ENCODE peak calls at places on chromosomes 13 and 19, in seven cellular contexts. D is IMR-90, N is H1, R is neuronal stem cell, A is mesenchymal stem cell, W is trophoblast cell, U is H9. L is an unnamed sample.
A peak's percentile ranks its signal among the peaks of the same experiment; 100 is the strongest.

GRCh38 chr13:27961227-27962085 is 7.7 kb downstream of the CDX2 start:
- DNase-seq in D (no peak), N (no peak), A (no peak), R (no peak), U (peak; percentile 71), W (no peak), L (peak; percentile 40)

GRCh38 chr19:39408392-39409206 is 2.0 kb downstream of the ZFP36 start:
- DNase-seq in R (no peak), U (no peak), A (peak; percentile 77), N (peak; percentile 49), D (peak; percentile 52), W (peak; percentile 48), L (no peak)

GRCh38 chr13:73168993-73169401 is 110.2 kb downstream of the KLF5 start:
- DNase-seq in W (peak; percentile 55), A (no peak), R (no peak), N (no peak), D (peak; percentile 53), U (no peak), L (no peak)

GRCh38 chr13:27341616-27342015 is 71.0 kb downstream of the RASL11A start:
- DNase-seq in W (no peak), A (peak; percentile 67), R (no peak), N (no peak), U (no peak), D (no peak), L (no peak)

GRCh38 chr13:82002693-82003092 is 1661.8 kb upstream of the SPRY2 start:
- DNase-seq in U (no peak), A (no peak), R (no peak), W (no peak), N (no peak), D (no peak), L (no peak)

GRCh38 chr13:42650470-42650869 is 76.5 kb downstream of the TNFSF11 start:
- DNase-seq in W (no peak), N (no peak), A (no peak), D (no peak), R (no peak), U (no peak), L (no peak)

GRCh38 chr19:39262496-39262895 is 5.7 kb upstream of the IFNL2 start:
- DNase-seq in A (no peak), U (no peak), W (peak; percentile 56), D (no peak), N (no peak), R (no peak), L (no peak)

GRCh38 chr19:56900573-56901097 is 60.1 kb upstream of the PEG3 start:
- DNase-seq in W (no peak), A (no peak), U (no peak), N (no peak), R (no peak), D (no peak), L (no peak)

GRCh38 chr13:98327326-98328314 is 150.6 kb upstream of the RNF113B start:
- DNase-seq in W (peak; percentile 10), A (peak; percentile 91), D (peak; percentile 78), N (no peak), R (peak; percentile 85), U (peak; percentile 61), L (peak; percentile 76)

GRCh38 chr13:30346159-30346788 is 38.9 kb upstream of the KATNAL1 start:
- DNase-seq in W (no peak), R (no peak), D (no peak), N (no peak), U (no peak), A (no peak), L (no peak)

GRCh38 chr13:111897178-111897845 is 169.6 kb upstream of the SOX1 start:
- DNase-seq in W (no peak), N (peak; percentile 37), R (no peak), U (peak; percentile 20), D (no peak), A (no peak), L (no peak)

GRCh38 chr19:37980419-37980975 is 73.5 kb downstream of the SIPA1L3 start:
- DNase-seq in A (no peak), U (no peak), R (no peak), N (no peak), D (no peak), W (no peak), L (no peak)

GRCh38 chr19:11096210-11096841 is 7.1 kb downstream of the LDLR start:
- DNase-seq in U (no peak), W (peak; percentile 52), N (no peak), R (no peak), D (peak; percentile 47), A (no peak), L (no peak)

GRCh38 chr19:38650911-38651584 is 3.6 kb downstream of the ACTN4 start:
- DNase-seq in R (no peak), W (peak; percentile 61), D (peak; percentile 60), N (no peak), A (peak; percentile 61), U (no peak), L (no peak)

GRCh38 chr13:40777166-40777956 is 6.4 kb upstream of the MRPS31 start:
- DNase-seq in D (peak; percentile 37), U (peak; percentile 51), N (no peak), R (peak; percentile 40), A (peak; percentile 70), W (peak; percentile 75), L (peak; percentile 74)

GRCh38 chr19:703651-704446 is 4.9 kb upstream of the PALM start:
- DNase-seq in D (peak; percentile 18), R (peak; percentile 69), N (peak; percentile 100), W (peak; percentile 55), U (peak; percentile 97), A (peak; percentile 55), L (peak; percentile 87)

GRCh38 chr13:72390909-72391308 is 336.5 kb downstream of the MZT1 start:
- DNase-seq in W (no peak), U (no peak), A (no peak), D (no peak), N (no peak), R (no peak), L (no peak)

GRCh38 chr13:110302986-110303385 is 4.0 kb downstream of the COL4A1 start:
- DNase-seq in D (no peak), A (no peak), R (no peak), N (no peak), W (no peak), U (no peak), L (no peak)

GRCh38 chr13:100363351-100363750 is 225.2 kb downstream of the GGACT start:
- DNase-seq in N (no peak), U (no peak), R (no peak), D (peak; percentile 70), A (peak; percentile 26), W (no peak), L (no peak)

GRCh38 chr19:49057636-49058234 is at the start of gene CGB7:
- DNase-seq in R (peak; percentile 64), W (peak; percentile 62), A (peak; percentile 66), N (peak; percentile 92), D (peak; percentile 35), U (peak; percentile 83), L (peak; percentile 69)

GRCh38 chr13:39767791-39768564 is 112.5 kb downstream of the COG6 start:
- DNase-seq in N (no peak), A (no peak), D (no peak), U (no peak), W (no peak), R (no peak), L (peak; percentile 33)

GRCh38 chr13:72694314-72694713 is 33.1 kb downstream of the MZT1 start:
- DNase-seq in A (no peak), W (peak; percentile 3), U (no peak), R (no peak), D (no peak), N (no peak), L (peak; percentile 21)

GRCh38 chr19:13022111-13022858 is 27.0 kb downstream of the NFIX start:
- DNase-seq in W (no peak), A (peak; percentile 36), R (no peak), D (peak; percentile 76), U (no peak), N (no peak), L (no peak)

GRCh38 chr13:46085737-46086136 is 19.1 kb downstream of the CPB2 start:
- DNase-seq in W (no peak), R (no peak), N (no peak), D (no peak), A (no peak), U (no peak), L (no peak)
- H2AK5ac ChIP-seq in W (no peak overlapping the region), R (no peak overlapping the region), N (no peak overlapping the region), D (no peak overlapping the region), A (no peak overlapping the region), U (no peak overlapping the region), L (no peak overlapping the region)

GRCh38 chr19:3873151-3873550 is 4.3 kb upstream of the ZFR2 start:
- DNase-seq in R (no peak), W (no peak), D (no peak), N (no peak), U (no peak), A (no peak), L (no peak)

GRCh38 chr19:3863648-3864047 is 5.2 kb downstream of the ZFR2 start:
- DNase-seq in W (no peak), N (no peak), R (no peak), A (no peak), D (no peak), U (no peak), L (no peak)

GRCh38 chr19:3867971-3868769 is 668 bp downstream of the ZFR2 start:
- DNase-seq in R (no peak), W (no peak), U (peak; percentile 67), N (peak; percentile 59), D (no peak), A (no peak), L (peak; percentile 20)

GRCh38 chr19:3866798-3867638 is 1.8 kb downstream of the ZFR2 start:
- DNase-seq in N (no peak), R (no peak), W (no peak), U (no peak), D (no peak), A (no peak), L (no peak)

GRCh38 chr19:3868770-3869456 is at the start of gene ZFR2:
- DNase-seq in U (peak; percentile 78), N (peak; percentile 91), D (no peak), A (no peak), R (no peak), W (no peak), L (peak; percentile 82)
- H2BK120ac ChIP-seq in U (no peak within 1 kb of the TSS), N (no peak within 1 kb of the TSS), D (no peak within 1 kb of the TSS), A (no peak within 1 kb of the TSS), R (peak within 1 kb of the TSS; percentile 89), W (no peak within 1 kb of the TSS), L (no peak within 1 kb of the TSS)

DNA sequence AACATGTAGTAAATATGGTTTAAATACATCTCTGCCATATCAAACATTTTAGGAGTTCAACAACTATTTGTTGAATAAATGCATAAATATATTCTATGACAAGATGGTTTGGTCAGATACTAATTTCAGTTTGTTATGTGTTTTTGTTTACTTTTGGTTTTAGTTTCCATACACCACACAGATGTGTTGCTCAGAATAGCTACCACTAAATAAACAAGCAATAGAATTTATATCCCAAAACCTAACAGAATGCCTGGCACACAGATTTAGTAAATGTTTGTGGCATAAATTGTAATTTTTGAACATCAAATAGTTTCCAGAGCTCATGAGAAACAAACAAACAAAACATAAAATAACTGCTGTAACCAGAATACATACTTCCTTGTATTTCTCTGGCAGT is 126.8 kb upstream of the ATXN8OS start:
- DNase-seq in R (no peak), D (no peak), N (no peak), U (no peak), W (no peak), A (peak; percentile 16), L (no peak)
- H2AK5ac ChIP-seq in R (no peak overlapping the region), D (no peak overlapping the region), N (no peak overlapping the region), U (no peak overlapping the region), W (no peak overlapping the region), A (no peak overlapping the region), L (no peak overlapping the region)

DNA sequence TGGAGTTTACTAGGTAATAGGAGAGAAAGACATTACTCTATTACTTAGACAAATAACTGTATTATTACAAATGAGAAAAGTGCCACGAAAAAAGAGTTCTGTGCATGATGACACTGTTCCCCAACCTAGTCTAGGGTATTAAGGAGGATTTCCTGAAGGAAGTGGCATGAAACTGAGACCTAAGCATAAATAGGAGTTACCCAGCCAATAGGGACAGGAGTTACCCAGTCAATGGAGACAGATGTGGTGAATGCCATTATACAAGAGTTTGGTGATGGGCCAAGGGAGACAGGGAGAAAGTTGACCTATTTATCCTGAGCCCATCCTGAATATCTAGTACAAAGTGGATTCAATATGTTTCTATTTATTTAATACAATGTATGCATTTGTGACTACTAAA is 65.4 kb downstream of the KL start:
- DNase-seq in U (no peak), A (no peak), W (no peak), D (no peak), N (no peak), R (no peak), L (no peak)
- H2BK120ac ChIP-seq in U (no peak overlapping the region), A (no peak overlapping the region), W (no peak overlapping the region), D (no peak overlapping the region), N (no peak overlapping the region), R (no peak overlapping the region), L (no peak overlapping the region)